ENCODE peak calls at places on chromosomes 1 and 21, in four cellular contexts. F, V, B and E are unnamed samples.

GRCh38 chr21:31273278-31273677 is 70.8 kb downstream of the TIAM1 start:
- DNase-seq in B (no peak), F (no peak), V (no peak), E (no peak)

GRCh38 chr1:245086389-245086969 is 68.3 kb upstream of the KIF26B start:
- DNase-seq in F (peak), V (no peak), B (peak), E (no peak)

GRCh38 chr1:107091418-107091817 is 34.9 kb downstream of the PRMT6 start:
- DNase-seq in B (no peak), F (no peak), V (no peak), E (no peak)

GRCh38 chr1:244288663-244289062 is 163.0 kb downstream of the ADSS2 start:
- DNase-seq in V (no peak), B (no peak), F (no peak), E (no peak)

GRCh38 chr1:232440325-232441059 is 189.4 kb downstream of the SIPA1L2 start:
- DNase-seq in V (no peak), F (no peak), B (no peak), E (peak)

GRCh38 chr21:33698088-33698487 is 55.8 kb downstream of the ITSN1 start:
- DNase-seq in B (no peak), V (no peak), F (no peak), E (no peak)

GRCh38 chr1:216887032-216887431 is 163.8 kb upstream of the ESRRG start:
- DNase-seq in V (no peak), F (no peak), B (no peak), E (no peak)

GRCh38 chr1:15282038-15282437 is 35.0 kb downstream of the FHAD1 start:
- DNase-seq in F (no peak), V (no peak), B (no peak), E (no peak)

GRCh38 chr1:156666862-156667609 is 10.2 kb downstream of the NES start:
- DNase-seq in B (no peak), V (no peak), F (no peak), E (no peak)

GRCh38 chr1:5944069-5944847 is 48.0 kb downstream of the NPHP4 start:
- DNase-seq in B (no peak), F (no peak), V (no peak), E (no peak)

GRCh38 chr1:216598448-216598847 is 124.8 kb downstream of the ESRRG start:
- DNase-seq in F (no peak), V (no peak), B (no peak), E (no peak)

GRCh38 chr1:228014235-228014930 is 7.6 kb downstream of the WNT3A start:
- DNase-seq in B (peak), V (no peak), F (peak), E (no peak)

GRCh38 chr21:35943752-35944151 is 116.6 kb downstream of the SETD4 start:
- DNase-seq in B (no peak), V (no peak), F (no peak), E (no peak)

GRCh38 chr1:199020046-199020445 is 381.2 kb downstream of the PTPRC start:
- DNase-seq in B (no peak), F (no peak), V (no peak), E (no peak)

GRCh38 chr1:32062867-32063230 is 9.9 kb upstream of the TMEM39B start:
- DNase-seq in F (no peak), V (no peak), B (peak), E (no peak)

GRCh38 chr1:110872745-110873435 is at the start of gene CD53:
- DNase-seq in B (no peak), F (no peak), V (peak), E (peak)

GRCh38 chr1:20266642-20267041 is 24.0 kb upstream of the VWA5B1 start:
- DNase-seq in B (no peak), F (no peak), V (no peak), E (no peak)

GRCh38 chr1:94039514-94039870 is 81.5 kb downstream of the ABCA4 start:
- DNase-seq in B (peak), V (peak), F (peak), E (peak)

GRCh38 chr1:229185913-229186312 is 85.0 kb upstream of the RAB4A start:
- DNase-seq in F (no peak), B (no peak), V (no peak), E (no peak)

GRCh38 chr1:19311503-19311930 is 427 bp downstream of the AKR7A2 start:
- DNase-seq in B (no peak), F (no peak), V (no peak), E (no peak)

GRCh38 chr1:36303650-36304360 is 2.4 kb upstream of the SH3D21 start:
- DNase-seq in B (no peak), V (no peak), F (no peak), E (no peak)

GRCh38 chr1:16017461-16018303 is at the start of gene HSPB7:
- DNase-seq in B (peak), V (no peak), F (peak), E (peak)

GRCh38 chr1:11114966-11115365 is 15.3 kb upstream of the EXOSC10 start:
- DNase-seq in V (no peak), B (no peak), F (no peak), E (no peak)

GRCh38 chr21:17925000-17925610 is 105.9 kb upstream of the C21orf91 start:
- DNase-seq in F (peak), B (peak), V (peak), E (peak)

GRCh38 chr1:36805979-36806640 is 228.2 kb downstream of the GRIK3 start:
- DNase-seq in V (no peak), F (no peak), B (no peak), E (no peak)

GRCh38 chr1:230264342-230264741 is 161.8 kb downstream of the PGBD5 start:
- DNase-seq in B (no peak), F (no peak), V (no peak), E (no peak)

GRCh38 chr1:230261918-230262650 is 164.0 kb downstream of the PGBD5 start:
- DNase-seq in B (no peak), V (no peak), F (no peak), E (no peak)

GRCh38 chr1:230265200-230266115 is 160.7 kb downstream of the PGBD5 start:
- DNase-seq in B (no peak), F (no peak), V (no peak), E (no peak)

GRCh38 chr1:230262867-230263572 is 163.1 kb downstream of the PGBD5 start:
- DNase-seq in B (no peak), V (no peak), F (no peak), E (no peak)

GRCh38 chr1:230263573-230264195 is 162.4 kb downstream of the PGBD5 start:
- DNase-seq in B (no peak), V (no peak), F (no peak), E (no peak)
- H3K4me3 ChIP-seq in B (no peak), V (no peak), F (no peak), E (no peak)

GRCh38 chr21:16193758-16194606 is 464.2 kb downstream of the USP25 start:
- DNase-seq in V (peak), F (peak), B (peak), E (peak)
- TF ChIP-seq CTCF in V (peak), F (peak), B (peak), E (no peak)

GRCh38 chr1:164644774-164645634 is 86.0 kb downstream of the PBX1 start:
- DNase-seq in V (no peak), F (peak), B (peak), E (no peak)
- H3K4me3 ChIP-seq in V (no peak), F (no peak), B (no peak), E (no peak)

GRCh38 chr1:192545781-192546521 is 29.6 kb upstream of the RGS1 start:
- DNase-seq in B (no peak), V (no peak), F (no peak), E (peak)
- TF ChIP-seq CTCF in B (no peak), V (peak), F (no peak), E (peak)

GRCh38 chr1:236691348-236691747 is 5.0 kb downstream of the ACTN2 start:
- DNase-seq in V (no peak), B (no peak), F (no peak), E (no peak)

GRCh38 chr1:236687273-236687672 is 974 bp downstream of the ACTN2 start:
- DNase-seq in B (no peak), V (no peak), F (no peak), E (no peak)

GRCh38 chr1:236688705-236689104 is 2.4 kb downstream of the ACTN2 start:
- DNase-seq in F (no peak), B (no peak), V (no peak), E (no peak)

GRCh38 chr1:236692128-236692527 is 5.8 kb downstream of the ACTN2 start:
- DNase-seq in B (no peak), V (no peak), F (no peak), E (no peak)

GRCh38 chr1:236689713-236690569 is 3.6 kb downstream of the ACTN2 start:
- DNase-seq in B (no peak), V (no peak), F (no peak), E (no peak)
- H3K4me3 ChIP-seq in B (no peak), V (no peak), F (no peak), E (no peak)

DNA sequence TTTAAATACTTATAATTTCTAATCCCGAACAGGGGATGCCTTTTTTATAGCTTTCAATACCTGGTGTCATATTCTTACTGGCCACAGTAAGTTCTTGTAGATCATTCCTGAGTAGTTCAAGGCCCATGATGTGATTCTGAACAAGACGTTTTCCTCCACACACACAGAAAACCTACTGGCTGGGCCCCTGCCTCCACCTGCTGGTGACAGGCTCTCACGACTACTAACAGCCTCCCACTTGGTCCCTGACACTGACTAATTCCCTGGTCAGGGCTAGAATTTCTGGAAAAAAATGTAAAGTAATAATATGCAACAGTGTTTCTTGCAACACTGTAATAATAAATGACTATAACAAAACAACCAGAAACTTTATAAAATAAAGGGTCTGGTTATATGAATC is 50.4 kb upstream of the RIPK4 start:
- DNase-seq in V (peak), F (peak), B (peak), E (peak)
- TF ChIP-seq CTCF in V (peak), F (peak), B (peak), E (peak)

DNA sequence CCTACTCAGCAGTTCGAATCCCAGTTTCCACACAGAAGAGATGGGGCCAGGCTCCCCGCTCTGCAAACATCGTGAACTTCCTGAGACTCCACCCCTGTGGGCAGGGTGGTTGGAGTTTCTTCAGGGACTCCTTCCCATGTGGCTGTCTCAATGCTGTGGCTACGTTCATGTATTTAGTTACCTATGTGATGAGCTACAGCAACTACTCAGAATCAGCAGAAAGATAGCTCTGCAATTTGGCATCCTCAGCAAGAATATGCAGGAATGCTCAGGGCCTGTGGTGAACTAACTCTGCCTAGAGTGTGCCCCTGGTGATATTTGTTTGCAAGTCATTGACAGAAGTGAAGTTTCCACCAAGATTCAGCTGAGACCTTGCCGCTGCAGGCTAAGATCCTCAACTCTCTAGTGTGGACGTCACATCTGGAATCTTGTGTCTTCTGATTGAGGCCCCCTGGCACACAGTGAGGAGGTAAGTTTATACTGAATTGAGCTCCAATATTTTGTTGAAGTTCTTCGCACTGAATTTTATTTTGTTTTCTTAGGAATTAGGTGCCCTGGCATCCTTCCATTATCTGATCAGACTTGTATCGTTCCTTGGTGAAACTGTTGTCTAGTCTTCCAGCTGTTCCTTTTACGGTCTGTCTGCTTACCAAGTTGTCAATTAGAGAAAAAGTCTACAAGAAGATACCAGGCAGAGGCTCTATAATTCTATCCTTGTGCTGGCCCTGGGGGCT is 8.2 kb upstream of the GLRX2 start:
- DNase-seq in V (no peak), B (no peak), F (no peak), E (no peak)
- H3K4me3 ChIP-seq in V (no peak), B (no peak), F (no peak), E (no peak)

DNA sequence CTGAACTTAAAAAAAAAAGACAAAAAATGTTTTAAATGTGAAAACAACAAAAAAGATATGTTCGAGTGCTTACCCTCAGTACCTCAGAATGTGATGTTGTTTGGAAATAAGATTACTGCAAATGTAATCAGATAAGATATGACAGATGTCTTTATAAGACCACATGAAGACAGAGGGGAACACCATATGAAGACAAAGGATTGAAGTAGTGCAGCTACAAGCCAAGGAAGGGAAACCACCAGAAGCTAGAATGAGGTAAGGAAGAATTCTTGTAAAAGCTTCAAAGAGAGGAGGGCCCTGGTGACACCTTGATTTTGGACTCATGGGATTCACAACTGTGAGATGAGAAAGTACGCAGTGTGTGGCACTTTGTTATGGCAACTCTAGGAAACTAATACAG is 15.4 kb downstream of the ASB17 start:
- DNase-seq in B (no peak), V (no peak), F (no peak), E (no peak)
- TF ChIP-seq CTCF in B (no peak), V (no peak), F (no peak), E (no peak)

DNA sequence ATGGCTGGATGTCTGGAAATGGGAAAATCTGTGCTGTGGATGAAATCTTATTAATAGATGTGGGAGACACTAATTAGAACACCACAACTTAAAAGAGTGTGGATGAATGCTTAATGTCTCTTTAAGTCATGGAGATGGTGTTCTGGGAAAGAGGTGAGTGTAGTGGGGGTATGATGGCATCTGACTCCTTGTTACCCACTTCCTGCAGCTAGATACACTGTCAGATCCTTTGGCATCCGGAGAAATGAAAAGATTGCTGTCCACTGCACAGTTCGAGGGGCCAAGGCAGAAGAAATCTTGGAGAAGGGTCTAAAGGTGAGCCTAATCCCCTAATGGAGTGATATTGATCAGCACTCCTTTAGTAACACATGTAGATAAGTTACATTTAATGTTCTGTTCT is 2.0 kb downstream of the RPL11 start:
- DNase-seq in V (no peak), B (no peak), F (no peak), E (no peak)
- H3K4me3 ChIP-seq in V (peak), B (peak), F (peak), E (peak)